ENCODE peak calls at places on chromosomes 11 and 22, in eight cellular contexts. Y is Right ventricle myocardium superior, Z is NCI-H1092, H is GOT3, W is heart right ventricle, D is activated T-cell treated with anti-CD3 and anti-CD28 coated beads for 48 hours, K is GM12891, A is iris pigment epithelial cell. M is an unnamed sample.

GRCh38 chr11:116527180-116527991 is 245.4 kb downstream of the BUD13 start:
- DNase-seq in Z (no peak), Y (no peak), W (no peak), H (no peak), A (no peak), K (no peak), D (no peak), M (no peak)

GRCh38 chr11:47225552-47226137 is 10.9 kb downstream of the DDB2 start:
- DNase-seq in Y (no peak), W (no peak), Z (no peak), H (no peak), D (no peak), K (no peak), A (peak), M (no peak)

GRCh38 chr11:102323542-102324261 is 6.4 kb downstream of the BIRC3 start:
- DNase-seq in Y (no peak), A (peak), K (no peak), Z (no peak), D (no peak), H (no peak), W (no peak), M (no peak)

GRCh38 chr11:15159085-15159484 is 44.4 kb downstream of the INSC start:
- DNase-seq in W (no peak), Z (no peak), D (no peak), Y (no peak), A (peak), H (no peak), K (peak), M (no peak)

GRCh38 chr11:104588975-104589374 is 309.3 kb downstream of the CASP12 start:
- DNase-seq in A (no peak), K (no peak), W (no peak), Y (no peak), H (no peak), D (no peak), Z (no peak), M (no peak)

GRCh38 chr11:22472306-22472705 is 134.1 kb downstream of the SLC17A6 start:
- DNase-seq in K (no peak), Y (no peak), H (no peak), D (no peak), A (peak), W (no peak), Z (no peak), M (no peak)

GRCh38 chr11:117144477-117145392 is 648 bp downstream of the PAFAH1B2 start:
- DNase-seq in W (peak), H (no peak), K (peak), A (peak), Y (peak), D (no peak), Z (no peak), M (peak)

GRCh38 chr11:116210663-116211062 is 562.1 kb downstream of the BUD13 start:
- DNase-seq in D (no peak), Y (no peak), A (no peak), Z (no peak), K (no peak), W (no peak), H (no peak), M (no peak)

GRCh38 chr11:63459586-63459985 is 31.4 kb downstream of the PLAAT5 start:
- DNase-seq in A (no peak), K (no peak), Z (no peak), W (no peak), Y (no peak), D (no peak), H (no peak), M (no peak)

GRCh38 chr11:116118138-116118470 is 613.9 kb upstream of the CADM1 start:
- DNase-seq in Z (no peak), K (no peak), A (no peak), D (no peak), Y (no peak), H (no peak), W (no peak), M (no peak)

GRCh38 chr11:123478352-123478986 is 48.4 kb downstream of the GRAMD1B start:
- DNase-seq in W (peak), Z (peak), Y (peak), D (no peak), K (no peak), H (no peak), A (peak), M (peak)

GRCh38 chr22:46061124-46061410 is 84.1 kb upstream of the WNT7B start:
- DNase-seq in Y (no peak), K (no peak), H (no peak), Z (no peak), A (no peak), D (no peak), W (no peak), M (no peak)

GRCh38 chr11:124879999-124880611 is 14.9 kb downstream of the ROBO3 start:
- DNase-seq in A (no peak), Z (no peak), Y (no peak), W (no peak), D (no peak), K (no peak), H (no peak), M (no peak)

GRCh38 chr22:31343235-31344191 is 2.6 kb downstream of the PATZ1 start:
- DNase-seq in A (no peak), D (peak), W (peak), Y (no peak), K (no peak), H (no peak), Z (peak), M (peak)

GRCh38 chr11:7019500-7020182 is 505 bp downstream of the ZNF214 start:
- DNase-seq in H (no peak), K (no peak), Z (no peak), W (peak), D (no peak), Y (peak), A (peak), M (peak)

GRCh38 chr11:30459821-30460220 is 126.3 kb downstream of the MPPED2 start:
- DNase-seq in Z (no peak), K (no peak), H (no peak), Y (no peak), D (no peak), A (no peak), W (no peak), M (no peak)

GRCh38 chr22:50694766-50695420 is 22.3 kb downstream of the SHANK3 start:
- DNase-seq in A (no peak), Z (no peak), W (no peak), K (no peak), H (no peak), Y (peak), D (no peak), M (no peak)

GRCh38 chr11:112844530-112844929 is 116.7 kb upstream of the NCAM1 start:
- DNase-seq in H (no peak), Y (no peak), K (no peak), A (no peak), D (no peak), Z (no peak), W (no peak), M (no peak)

GRCh38 chr11:58058276-58059010 is 27.7 kb downstream of the OR6Q1 start:
- DNase-seq in Y (no peak), D (no peak), H (no peak), A (no peak), Z (peak), K (no peak), W (peak), M (no peak)

GRCh38 chr11:61362542-61362875 is 335 bp downstream of the TMEM138 start:
- DNase-seq in W (no peak), D (peak), K (no peak), H (no peak), Y (no peak), Z (no peak), A (peak), M (no peak)

GRCh38 chr11:34271727-34272126 is 86.1 kb downstream of the ABTB2 start:
- DNase-seq in W (no peak), Y (no peak), Z (no peak), H (no peak), K (no peak), A (no peak), D (no peak), M (no peak)

GRCh38 chr11:83194284-83195175 is 1.0 kb downstream of the ANKRD42 start:
- DNase-seq in H (peak), K (peak), D (peak), W (peak), Z (no peak), A (peak), Y (peak), M (peak)

GRCh38 chr11:83118814-83119213 is 38.1 kb upstream of the PCF11 start:
- DNase-seq in Z (no peak), W (no peak), A (peak), H (no peak), Y (no peak), D (no peak), K (no peak), M (no peak)

GRCh38 chr11:19713221-19714092 is 820 bp downstream of the NAV2 start:
- DNase-seq in K (no peak), A (peak), D (no peak), Y (no peak), Z (no peak), W (no peak), H (no peak), M (no peak)

GRCh38 chr22:46998346-46998745 is 235.9 kb downstream of the TBC1D22A start:
- DNase-seq in Y (no peak), Z (no peak), H (no peak), K (no peak), D (no peak), W (no peak), A (no peak), M (no peak)